ENCODE peak calls at places on chromosomes 2 and 18, in four cellular contexts. Q is tibial nerve, E is heart left ventricle, U is sigmoid colon. O is an unnamed sample.
A peak's percentile ranks its signal among the peaks of the same experiment; 100 is the strongest.

GRCh38 chr2:85578243-85579180 is 1.1 kb downstream of the VAMP8 start:
- DNase-seq in U (peak; percentile 80), Q (no peak), E (peak; percentile 62), O (no peak)

GRCh38 chr2:203914546-203915169 is 21.9 kb upstream of the ICOS start:
- DNase-seq in U (no peak), E (no peak), Q (no peak), O (peak; percentile 36)

GRCh38 chr18:79849328-79850207 is 51.8 kb downstream of the KCNG2 start:
- DNase-seq in E (no peak), Q (no peak), U (no peak), O (no peak)

GRCh38 chr2:51995293-51995692 is 963.4 kb upstream of the NRXN1 start:
- DNase-seq in E (no peak), U (no peak), Q (no peak), O (peak; percentile 74)

GRCh38 chr18:58993260-58993659 is 128.6 kb downstream of the ZNF532 start:
- DNase-seq in U (no peak), Q (no peak), E (no peak), O (peak; percentile 80)

GRCh38 chr2:43081131-43081745 is 145.2 kb downstream of the ZFP36L2 start:
- DNase-seq in U (peak; percentile 34), E (no peak), Q (no peak), O (no peak)

GRCh38 chr2:188645982-188646381 is 328.2 kb upstream of the COL3A1 start:
- DNase-seq in E (no peak), U (no peak), Q (no peak), O (peak; percentile 58)

GRCh38 chr2:183614797-183615429 is 490.7 kb downstream of the NUP35 start:
- DNase-seq in Q (no peak), E (peak; percentile 46), U (peak; percentile 53), O (peak; percentile 13)

GRCh38 chr18:31490838-31491237 is 7.1 kb upstream of the DSG2 start:
- DNase-seq in Q (no peak), U (no peak), E (no peak), O (no peak)
- H3K4me3 ChIP-seq in Q (no peak overlapping the region), U (no peak overlapping the region), E (no peak overlapping the region), O (no peak overlapping the region)

DNA sequence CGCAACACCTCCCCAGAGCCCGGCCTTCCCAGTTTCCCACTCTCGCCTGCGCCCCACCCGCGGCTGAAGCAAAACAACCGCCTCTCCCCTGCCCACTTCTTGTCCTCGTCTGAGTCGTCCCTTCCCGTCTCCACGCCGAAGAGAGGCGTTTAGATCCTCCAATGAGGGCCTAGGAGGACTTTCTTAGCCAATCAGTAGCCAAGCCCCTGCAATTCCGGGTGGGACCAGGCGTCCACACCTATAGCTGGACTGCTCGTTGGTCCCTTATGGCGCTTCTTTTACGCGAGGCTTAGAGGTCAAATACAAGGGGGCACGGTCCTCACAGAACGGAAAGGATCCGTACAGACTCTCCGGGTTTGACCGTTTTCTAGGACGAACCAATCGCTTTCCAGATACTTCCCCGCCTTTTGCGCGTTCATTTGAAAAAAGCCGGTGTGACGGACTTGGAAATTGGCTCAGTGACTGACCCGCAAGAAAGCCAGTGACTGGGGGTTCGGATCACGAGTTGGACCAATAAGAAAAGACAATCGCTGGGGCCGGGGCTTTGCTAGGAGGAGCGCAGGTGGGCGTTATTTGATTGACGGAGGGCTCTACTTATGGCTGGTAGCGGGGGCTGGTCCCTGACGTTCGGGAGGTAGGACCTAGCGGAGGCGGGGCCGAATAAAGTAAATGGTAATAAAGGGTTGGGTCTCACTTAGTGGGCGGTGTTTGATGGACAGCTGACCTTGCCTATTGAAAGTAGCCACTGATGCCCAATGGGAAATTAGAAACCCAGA is 579 bp upstream of the PPM1B start:
- DNase-seq in U (peak; percentile 100), E (peak; percentile 99), Q (peak; percentile 99), O (peak; percentile 100)
- TF ChIP-seq CTCF in U (no peak), E (no peak), Q (no peak), O (no peak)

DNA sequence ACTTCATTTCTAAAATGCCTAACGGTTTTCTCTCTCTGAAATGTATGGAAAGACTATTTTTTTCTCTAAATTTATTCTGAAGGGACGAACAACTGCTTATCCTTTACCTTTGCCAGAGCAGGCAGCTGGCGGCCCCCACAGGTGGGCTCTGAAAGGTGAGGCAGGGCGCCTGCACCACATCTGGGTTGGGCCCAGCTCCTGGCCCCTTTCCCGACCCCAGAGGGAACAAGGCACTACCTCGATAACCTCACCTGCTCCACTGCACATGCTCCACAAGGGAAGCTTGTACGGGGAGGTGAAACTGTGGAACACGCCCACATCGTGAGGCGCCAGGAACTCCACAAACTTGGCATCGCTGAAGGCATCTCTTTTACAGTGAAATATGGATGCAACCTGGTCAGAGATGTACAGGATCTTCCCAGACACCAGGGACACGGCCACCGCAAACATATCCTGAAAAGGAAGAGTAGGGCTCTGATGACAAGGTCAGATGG is 17.3 kb downstream of the PER2 start:
- DNase-seq in E (no peak), Q (no peak), U (no peak), O (no peak)
- H3K4me3 ChIP-seq in E (no peak overlapping the region), Q (no peak overlapping the region), U (no peak overlapping the region), O (no peak overlapping the region)

GRCh38 chr2:206478340-206478739 is 35.0 kb downstream of the ADAM23 start:
- DNase-seq in U (no peak), Q (no peak), E (no peak), O (no peak)

GRCh38 chr2:206481056-206481455 is 37.7 kb downstream of the ADAM23 start:
- DNase-seq in U (no peak), E (no peak), Q (no peak), O (no peak)

GRCh38 chr2:206482123-206482522 is 38.8 kb downstream of the ADAM23 start:
- DNase-seq in Q (no peak), E (no peak), U (no peak), O (peak; percentile 11)

GRCh38 chr2:206480620-206481019 is 37.3 kb downstream of the ADAM23 start:
- DNase-seq in E (no peak), Q (no peak), U (no peak), O (no peak)

GRCh38 chr2:206480161-206480560 is 36.8 kb downstream of the ADAM23 start:
- DNase-seq in U (no peak), Q (no peak), E (no peak), O (peak; percentile 26)
- TF ChIP-seq CTCF in U (no peak), Q (no peak), E (no peak), O (no peak)

DNA sequence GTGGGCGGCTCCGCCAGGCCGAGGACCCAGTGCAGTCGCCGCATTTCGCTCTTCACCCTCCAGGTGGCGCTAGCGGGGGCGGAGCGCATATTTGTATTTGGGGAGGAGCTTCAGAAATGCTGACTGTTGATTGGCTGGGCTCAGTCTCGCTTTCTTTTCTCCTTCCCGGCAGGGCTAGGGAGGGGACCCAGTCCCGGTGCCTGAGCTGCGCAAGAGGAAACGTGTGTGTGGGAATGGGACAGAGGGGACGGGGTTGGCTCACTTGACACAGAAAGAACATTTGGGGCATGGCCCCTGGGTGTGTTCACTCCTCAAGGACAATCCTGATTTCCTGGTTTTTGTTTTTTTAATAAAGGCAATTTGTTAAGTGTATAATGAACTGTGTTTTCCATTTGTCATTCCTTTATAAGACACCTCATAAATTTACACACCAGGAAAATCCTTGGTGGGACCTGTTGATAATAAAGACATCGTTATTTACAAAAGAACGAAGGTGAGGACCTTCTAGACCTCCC is 20.4 kb upstream of the DNMT3A start:
- DNase-seq in U (peak; percentile 96), Q (peak; percentile 84), E (peak; percentile 91), O (peak; percentile 93)
- H3K4me3 ChIP-seq in U (peak overlapping the region; percentile 42), Q (peak overlapping the region; percentile 37), E (no peak overlapping the region), O (peak overlapping the region; percentile 45)

GRCh38 chr2:112879491-112880041 is 31.4 kb upstream of the IL37 start:
- DNase-seq in U (no peak), Q (no peak), E (no peak), O (no peak)

GRCh38 chr2:112881217-112882000 is 29.6 kb upstream of the IL37 start:
- DNase-seq in Q (no peak), E (peak; percentile 41), U (no peak), O (peak; percentile 75)

GRCh38 chr2:112880081-112880531 is 30.9 kb upstream of the IL37 start:
- DNase-seq in U (no peak), Q (no peak), E (no peak), O (peak; percentile 55)

GRCh38 chr2:112883669-112884068 is 27.3 kb upstream of the IL37 start:
- DNase-seq in U (no peak), E (no peak), Q (no peak), O (no peak)

DNA sequence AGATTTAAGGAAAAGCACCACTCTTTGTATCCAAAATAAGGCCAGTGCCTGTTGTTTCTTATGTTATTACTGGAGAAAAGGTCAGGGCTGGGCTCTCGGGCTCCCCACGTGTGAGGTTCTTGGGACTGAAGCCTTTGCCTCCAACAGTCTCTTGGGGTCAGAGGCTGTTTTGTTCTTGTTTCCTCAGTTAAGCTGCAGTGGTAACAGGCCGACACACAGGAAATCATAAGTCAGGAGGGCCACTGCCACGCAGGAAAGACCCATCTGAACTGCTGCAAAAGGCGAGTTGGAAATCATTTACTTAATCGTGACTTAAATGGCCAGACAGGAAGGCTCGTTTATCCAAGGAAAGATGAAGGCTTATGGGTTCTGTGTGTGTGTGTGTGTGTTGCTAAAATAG is 30.3 kb upstream of the IL37 start:
- DNase-seq in U (no peak), E (no peak), Q (no peak), O (peak; percentile 45)
- TF ChIP-seq CTCF in U (no peak), E (no peak), Q (no peak), O (no peak)

DNA sequence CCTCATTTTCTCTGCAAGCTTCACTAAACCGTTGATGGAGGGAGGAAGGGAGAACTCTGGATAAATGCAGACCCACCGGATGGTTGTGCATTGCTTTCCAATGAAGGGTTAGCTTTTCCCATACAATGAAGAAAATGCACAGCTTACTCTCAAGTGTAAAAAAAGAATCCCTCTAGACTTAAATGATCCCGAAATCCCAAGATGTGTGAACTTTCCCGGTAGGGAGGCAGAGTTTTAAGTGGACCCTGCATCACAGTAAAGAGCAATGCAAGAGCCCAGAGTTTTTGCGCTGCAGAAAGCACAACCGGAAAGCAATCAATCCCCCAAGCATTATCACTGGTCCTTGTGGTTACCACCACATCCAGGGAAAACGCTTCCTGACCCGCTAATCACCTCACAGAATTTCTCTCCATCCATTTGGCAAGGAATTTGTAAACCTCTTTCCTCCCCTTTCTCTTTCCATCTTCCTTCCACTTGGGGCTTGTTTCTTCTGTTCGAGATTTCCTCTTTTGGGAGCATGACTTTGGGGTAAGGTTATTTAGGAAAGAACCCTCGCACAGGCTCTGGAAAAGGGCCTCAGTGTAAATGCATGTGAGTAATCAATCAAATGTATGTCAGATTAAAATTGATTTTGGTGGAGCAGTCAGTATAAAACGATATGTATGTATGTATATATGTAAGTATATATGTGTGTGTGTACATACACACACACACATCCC is 1.4 kb downstream of the PLCL1 start:
- DNase-seq in U (no peak), Q (no peak), E (no peak), O (no peak)
- H3K4me3 ChIP-seq in U (peak overlapping the region; percentile 64), Q (peak overlapping the region; percentile 69), E (peak overlapping the region; percentile 66), O (peak overlapping the region; percentile 63)

GRCh38 chr2:143692162-143692561 is 562.9 kb downstream of the ARHGAP15 start:
- DNase-seq in U (no peak), E (no peak), Q (no peak), O (peak; percentile 11)
- TF ChIP-seq CTCF in U (no peak), E (no peak), Q (no peak), O (no peak)

DNA sequence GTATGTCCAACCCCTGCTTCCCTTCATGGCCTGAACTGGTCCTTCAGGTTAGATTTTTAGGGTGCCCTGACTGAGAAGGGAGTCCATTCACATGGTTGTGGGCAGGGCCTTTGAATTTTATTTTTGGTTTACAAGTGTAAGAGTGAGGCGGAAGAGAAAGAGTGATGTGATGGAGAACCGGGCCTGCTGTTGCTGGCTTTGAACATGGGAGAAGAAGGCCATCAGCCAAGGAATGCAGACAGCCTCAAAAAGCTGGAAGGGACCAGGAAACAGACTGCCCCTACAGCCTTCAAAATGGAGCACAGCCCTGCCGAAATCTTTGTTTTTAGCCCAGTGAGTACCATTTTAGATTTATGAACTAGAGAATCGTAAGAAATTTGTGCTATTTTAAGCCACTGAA is 105.0 kb downstream of the CDK15 start:
- DNase-seq in U (no peak), Q (no peak), E (no peak), O (no peak)
- H3K4me3 ChIP-seq in U (no peak overlapping the region), Q (no peak overlapping the region), E (no peak overlapping the region), O (no peak overlapping the region)

GRCh38 chr2:239792649-239793010 is 232.5 kb downstream of the NDUFA10 start:
- DNase-seq in E (no peak), Q (no peak), U (no peak), O (no peak)
- TF ChIP-seq CTCF in E (no peak), Q (no peak), U (no peak), O (no peak)